ENCODE peak calls at places on chromosomes 2 and 18, in five cellular contexts. One of them, this sample, is unnamed.

GRCh38 chr18:12946549-12947354 is 1.1 kb upstream of the SEH1L start:
- DNase-seq in NCI-H345: peak
- DNase-seq in RWPE1: peak
- DNase-seq in iris pigment epithelial cell: peak
- DNase-seq in PC-3: peak
- DNase-seq in this sample: no peak

GRCh38 chr18:50836521-50836957 is 16.7 kb upstream of the MRO start:
- DNase-seq in NCI-H345: no peak
- DNase-seq in RWPE1: peak
- DNase-seq in iris pigment epithelial cell: peak
- DNase-seq in PC-3: peak
- DNase-seq in this sample: no peak

GRCh38 chr2:195468771-195469170 is 188.3 kb upstream of the SLC39A10 start:
- DNase-seq in NCI-H345: no peak
- DNase-seq in RWPE1: no peak
- DNase-seq in iris pigment epithelial cell: no peak
- DNase-seq in PC-3: no peak
- DNase-seq in this sample: no peak

GRCh38 chr2:213238753-213239591 is 45.3 kb upstream of the SPAG16 start:
- DNase-seq in NCI-H345: no peak
- DNase-seq in RWPE1: peak
- DNase-seq in iris pigment epithelial cell: peak
- DNase-seq in PC-3: peak
- DNase-seq in this sample: no peak

GRCh38 chr2:24152413-24153197 is 22.2 kb upstream of the FAM228A start:
- DNase-seq in NCI-H345: no peak
- DNase-seq in RWPE1: no peak
- DNase-seq in iris pigment epithelial cell: no peak
- DNase-seq in PC-3: no peak
- DNase-seq in this sample: no peak

GRCh38 chr2:236887519-236887918 is 198.2 kb upstream of the COPS8 start:
- DNase-seq in NCI-H345: no peak
- DNase-seq in RWPE1: no peak
- DNase-seq in iris pigment epithelial cell: peak
- DNase-seq in PC-3: no peak
- DNase-seq in this sample: no peak

GRCh38 chr2:111165084-111165483 is 44.4 kb downstream of the BCL2L11 start:
- DNase-seq in NCI-H345: no peak
- DNase-seq in RWPE1: no peak
- DNase-seq in iris pigment epithelial cell: no peak
- DNase-seq in PC-3: no peak
- DNase-seq in this sample: no peak

GRCh38 chr18:3771121-3771971 is 321.4 kb downstream of the TGIF1 start:
- DNase-seq in NCI-H345: no peak
- DNase-seq in RWPE1: peak
- DNase-seq in iris pigment epithelial cell: peak
- DNase-seq in PC-3: peak
- DNase-seq in this sample: peak

GRCh38 chr2:47086571-47086970 is 68.5 kb downstream of the STPG4 start:
- DNase-seq in NCI-H345: no peak
- DNase-seq in RWPE1: no peak
- DNase-seq in iris pigment epithelial cell: no peak
- DNase-seq in PC-3: no peak
- DNase-seq in this sample: no peak

GRCh38 chr2:3329491-3329890 is 48.1 kb downstream of the EIPR1 start:
- DNase-seq in NCI-H345: no peak
- DNase-seq in RWPE1: no peak
- DNase-seq in iris pigment epithelial cell: no peak
- DNase-seq in PC-3: no peak
- DNase-seq in this sample: no peak

GRCh38 chr2:156573710-156574109 is 137.5 kb downstream of the GPD2 start:
- DNase-seq in NCI-H345: no peak
- DNase-seq in RWPE1: no peak
- DNase-seq in iris pigment epithelial cell: no peak
- DNase-seq in PC-3: no peak
- DNase-seq in this sample: no peak

GRCh38 chr2:149538138-149538833 is 49.3 kb downstream of the MMADHC start:
- DNase-seq in NCI-H345: no peak
- DNase-seq in RWPE1: peak
- DNase-seq in iris pigment epithelial cell: no peak
- DNase-seq in PC-3: peak
- DNase-seq in this sample: no peak

GRCh38 chr2:159617651-159618050 is 1.3 kb upstream of the BAZ2B start:
- DNase-seq in NCI-H345: no peak
- DNase-seq in RWPE1: no peak
- DNase-seq in iris pigment epithelial cell: peak
- DNase-seq in PC-3: peak
- DNase-seq in this sample: no peak

GRCh38 chr2:150465703-150466569 is 21.5 kb downstream of the RND3 start:
- DNase-seq in NCI-H345: no peak
- DNase-seq in RWPE1: no peak
- DNase-seq in iris pigment epithelial cell: peak
- DNase-seq in PC-3: peak
- DNase-seq in this sample: no peak

GRCh38 chr2:38960609-38961320 is 71.1 kb downstream of the ARHGEF33 start:
- DNase-seq in NCI-H345: no peak
- DNase-seq in RWPE1: no peak
- DNase-seq in iris pigment epithelial cell: no peak
- DNase-seq in PC-3: no peak
- DNase-seq in this sample: no peak

GRCh38 chr2:15731213-15731888 is 139.7 kb downstream of the DDX1 start:
- DNase-seq in NCI-H345: no peak
- DNase-seq in RWPE1: no peak
- DNase-seq in iris pigment epithelial cell: no peak
- DNase-seq in PC-3: no peak
- DNase-seq in this sample: no peak

GRCh38 chr2:189124175-189124574 is 55.4 kb downstream of the COL5A2 start:
- DNase-seq in NCI-H345: no peak
- DNase-seq in RWPE1: no peak
- DNase-seq in iris pigment epithelial cell: peak
- DNase-seq in PC-3: peak
- DNase-seq in this sample: no peak

GRCh38 chr2:64404743-64405142 is 49.2 kb upstream of the LGALSL start:
- DNase-seq in NCI-H345: no peak
- DNase-seq in RWPE1: no peak
- DNase-seq in iris pigment epithelial cell: peak
- DNase-seq in PC-3: peak
- DNase-seq in this sample: no peak

GRCh38 chr18:9762561-9762960 is 54.5 kb downstream of the RAB31 start:
- DNase-seq in NCI-H345: no peak
- DNase-seq in RWPE1: no peak
- DNase-seq in iris pigment epithelial cell: no peak
- DNase-seq in PC-3: no peak
- DNase-seq in this sample: no peak

GRCh38 chr18:44799422-44800421 is 119.0 kb downstream of the SETBP1 start:
- DNase-seq in NCI-H345: no peak
- DNase-seq in RWPE1: no peak
- DNase-seq in iris pigment epithelial cell: no peak
- DNase-seq in PC-3: no peak
- DNase-seq in this sample: no peak

GRCh38 chr2:189298481-189298880 is 118.9 kb upstream of the COL5A2 start:
- DNase-seq in NCI-H345: no peak
- DNase-seq in RWPE1: no peak
- DNase-seq in iris pigment epithelial cell: peak
- DNase-seq in PC-3: no peak
- DNase-seq in this sample: no peak

GRCh38 chr2:158963036-158963435 is 5.4 kb upstream of the TANC1 start:
- DNase-seq in NCI-H345: no peak
- DNase-seq in RWPE1: no peak
- DNase-seq in iris pigment epithelial cell: no peak
- DNase-seq in PC-3: no peak
- DNase-seq in this sample: no peak

GRCh38 chr2:232330068-232330999 is 48.2 kb upstream of the ALPP start:
- DNase-seq in NCI-H345: no peak
- DNase-seq in RWPE1: no peak
- DNase-seq in iris pigment epithelial cell: no peak
- DNase-seq in PC-3: no peak
- DNase-seq in this sample: no peak

GRCh38 chr18:43692291-43692690 is 415.0 kb upstream of the SYT4 start:
- DNase-seq in NCI-H345: no peak
- DNase-seq in RWPE1: no peak
- DNase-seq in iris pigment epithelial cell: peak
- DNase-seq in PC-3: no peak
- DNase-seq in this sample: no peak

GRCh38 chr2:149219853-149220252 is 110.5 kb upstream of the LYPD6 start:
- DNase-seq in NCI-H345: peak
- DNase-seq in RWPE1: no peak
- DNase-seq in iris pigment epithelial cell: no peak
- DNase-seq in PC-3: no peak
- DNase-seq in this sample: no peak

GRCh38 chr2:172214252-172214651 is 111.6 kb upstream of the DLX2 start:
- DNase-seq in NCI-H345: no peak
- DNase-seq in RWPE1: peak
- DNase-seq in iris pigment epithelial cell: no peak
- DNase-seq in PC-3: no peak
- DNase-seq in this sample: no peak

GRCh38 chr2:100603945-100604633 is 41.3 kb downstream of the PDCL3 start:
- DNase-seq in NCI-H345: no peak
- DNase-seq in RWPE1: no peak
- DNase-seq in iris pigment epithelial cell: peak
- DNase-seq in PC-3: no peak
- DNase-seq in this sample: no peak

GRCh38 chr2:20235655-20236302 is 10.8 kb upstream of the SDC1 start:
- DNase-seq in NCI-H345: no peak
- DNase-seq in RWPE1: peak
- DNase-seq in iris pigment epithelial cell: no peak
- DNase-seq in PC-3: peak
- DNase-seq in this sample: no peak

GRCh38 chr2:37443082-37443481 is 98.7 kb downstream of the QPCT start:
- DNase-seq in NCI-H345: no peak
- DNase-seq in RWPE1: no peak
- DNase-seq in iris pigment epithelial cell: no peak
- DNase-seq in PC-3: no peak
- DNase-seq in this sample: no peak

GRCh38 chr2:239944706-239945551 is 80.2 kb downstream of the NDUFA10 start:
- DNase-seq in NCI-H345: no peak
- DNase-seq in RWPE1: no peak
- DNase-seq in iris pigment epithelial cell: peak
- DNase-seq in PC-3: no peak
- DNase-seq in this sample: no peak

GRCh38 chr2:162118166-162119031 is 33.6 kb downstream of the GCG start:
- DNase-seq in NCI-H345: no peak
- DNase-seq in RWPE1: peak
- DNase-seq in iris pigment epithelial cell: peak
- DNase-seq in PC-3: peak
- DNase-seq in this sample: no peak

GRCh38 chr2:85851253-85851955 is 37.4 kb downstream of the ST3GAL5 start:
- DNase-seq in NCI-H345: no peak
- DNase-seq in RWPE1: no peak
- DNase-seq in iris pigment epithelial cell: peak
- DNase-seq in PC-3: peak
- DNase-seq in this sample: no peak

GRCh38 chr2:144453039-144453336 is 66.9 kb downstream of the ZEB2 start:
- DNase-seq in NCI-H345: no peak
- DNase-seq in RWPE1: no peak
- DNase-seq in iris pigment epithelial cell: peak
- DNase-seq in PC-3: peak
- DNase-seq in this sample: no peak

GRCh38 chr2:160201849-160202539 is 1.9 kb upstream of the ITGB6 start:
- DNase-seq in NCI-H345: no peak
- DNase-seq in RWPE1: no peak
- DNase-seq in iris pigment epithelial cell: peak
- DNase-seq in PC-3: no peak
- DNase-seq in this sample: no peak

GRCh38 chr2:240983361-240983995 is 14.9 kb upstream of the SNED1 start:
- DNase-seq in NCI-H345: peak
- DNase-seq in RWPE1: no peak
- DNase-seq in iris pigment epithelial cell: peak
- DNase-seq in PC-3: peak
- DNase-seq in this sample: peak

GRCh38 chr18:56258178-56258577 is 380.2 kb downstream of the TXNL1 start:
- DNase-seq in NCI-H345: no peak
- DNase-seq in RWPE1: no peak
- DNase-seq in iris pigment epithelial cell: peak
- DNase-seq in PC-3: no peak
- DNase-seq in this sample: no peak

This sample was measured in NCI-H510A.